ENCODE peak calls at places on chromosomes 12 and 14, in four cellular contexts. Y, L, X and P are unnamed samples. For H3K36me3, the result is how much of the 10 kb centered on the place peaks cover.

GRCh38 chr12:114936148-114937099 is 252.4 kb upstream of the TBX3 start:
- DNase-seq in Y (peak), L (no peak), X (no peak), P (no peak)

GRCh38 chr12:177980-178714 is 35.8 kb downstream of the SLC6A12 start:
- DNase-seq in Y (no peak), L (no peak), X (no peak), P (no peak)

GRCh38 chr12:64894827-64895475 is 70.5 kb downstream of the TBC1D30 start:
- DNase-seq in Y (peak), L (no peak), X (no peak), P (no peak)

GRCh38 chr12:132323171-132324010 is 6.0 kb downstream of the GALNT9 start:
- DNase-seq in Y (no peak), L (no peak), X (peak), P (no peak)

GRCh38 chr14:69652942-69653680 is 41.7 kb downstream of the SUSD6 start:
- DNase-seq in Y (peak), L (peak), X (no peak), P (peak)

GRCh38 chr14:100603341-100604125 is 16.3 kb upstream of the BEGAIN start:
- DNase-seq in Y (no peak), L (no peak), X (no peak), P (no peak)

GRCh38 chr12:15130521-15130920 is 90.7 kb downstream of the RERG start:
- DNase-seq in Y (no peak), L (no peak), X (no peak), P (no peak)

GRCh38 chr12:29562167-29562776 is 64.8 kb upstream of the OVCH1 start:
- DNase-seq in Y (peak), L (peak), X (no peak), P (no peak)

GRCh38 chr12:7123806-7124519 is 4.7 kb downstream of the RBP5 start:
- DNase-seq in Y (no peak), L (no peak), X (no peak), P (no peak)

GRCh38 chr12:59005195-59005961 is 85.1 kb upstream of the LRIG3 start:
- DNase-seq in Y (peak), L (no peak), X (no peak), P (no peak)

GRCh38 chr12:713281-713875 is 39.0 kb upstream of the WNK1 start:
- DNase-seq in Y (no peak), L (no peak), X (no peak), P (no peak)

GRCh38 chr12:9721394-9722092 is 11.4 kb downstream of the CLECL1 start:
- DNase-seq in Y (peak), L (no peak), X (no peak), P (no peak)

GRCh38 chr14:75249251-75249957 is 29.2 kb upstream of the FOS start:
- DNase-seq in Y (peak), L (no peak), X (peak), P (peak)

GRCh38 chr12:60072911-60073310 is 477.1 kb downstream of the SLC16A7 start:
- DNase-seq in Y (peak), L (no peak), X (no peak), P (no peak)

GRCh38 chr12:115473257-115473956 is 789.4 kb upstream of the TBX3 start:
- DNase-seq in Y (no peak), L (no peak), X (no peak), P (no peak)

GRCh38 chr14:92819011-92819410 is 24.9 kb downstream of the GOLGA5 start:
- DNase-seq in Y (no peak), L (no peak), X (no peak), P (no peak)

GRCh38 chr12:57046392-57046791 is 3.5 kb downstream of the MYO1A start:
- DNase-seq in Y (no peak), L (no peak), X (no peak), P (no peak)

GRCh38 chr12:94718114-94718513 is 67.8 kb upstream of the TMCC3 start:
- DNase-seq in Y (peak), L (no peak), X (no peak), P (no peak)

GRCh38 chr12:93664573-93665138 is 12.5 kb upstream of the CRADD start:
- DNase-seq in Y (peak), L (no peak), X (no peak), P (no peak)

GRCh38 chr12:127119600-127120140 is 1147.3 kb upstream of the TMEM132C start:
- DNase-seq in Y (no peak), L (no peak), X (no peak), P (no peak)

GRCh38 chr12:123750159-123750656 is 11.9 kb upstream of the DNAH10 start:
- DNase-seq in Y (no peak), L (no peak), X (no peak), P (no peak)

GRCh38 chr12:123747309-123747708 is 14.8 kb upstream of the DNAH10 start:
- DNase-seq in Y (no peak), L (no peak), X (no peak), P (no peak)

GRCh38 chr12:123749355-123749754 is 12.7 kb upstream of the DNAH10 start:
- DNase-seq in Y (no peak), L (no peak), X (no peak), P (no peak)

GRCh38 chr12:123748661-123749060 is 13.4 kb upstream of the DNAH10 start:
- DNase-seq in Y (peak), L (no peak), X (no peak), P (no peak)

DNA sequence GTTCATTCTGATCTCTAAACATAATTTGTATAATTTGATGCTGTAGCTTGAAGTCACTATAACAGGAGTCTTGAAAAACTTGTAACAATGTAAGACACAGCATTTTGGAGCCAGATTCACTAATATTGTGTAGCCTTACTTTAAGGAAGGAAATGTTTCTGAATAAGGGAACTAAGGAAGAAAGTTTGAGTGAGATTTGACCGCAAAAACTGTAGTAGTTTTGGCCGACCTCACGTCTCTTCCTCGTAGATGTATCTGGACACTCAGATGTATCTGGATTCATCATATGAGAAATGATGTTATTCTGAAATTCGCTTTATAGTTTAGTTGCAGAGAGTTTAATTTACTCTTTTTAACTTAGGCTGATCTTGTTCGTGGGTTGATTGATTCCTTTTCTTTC is 13.9 kb upstream of the DNAH10 start:
- DNase-seq in Y (no peak), L (no peak), X (no peak), P (no peak)
- H3K36me3 ChIP-seq in Y (under half), L (half or more), X (under half), P (under half)

GRCh38 chr12:121417847-121418246 is 17.9 kb downstream of the RNF34 start:
- DNase-seq in Y (no peak), L (no peak), X (no peak), P (no peak)
- H3K36me3 ChIP-seq in Y (under half), L (half or more), X (under half), P (half or more)

DNA sequence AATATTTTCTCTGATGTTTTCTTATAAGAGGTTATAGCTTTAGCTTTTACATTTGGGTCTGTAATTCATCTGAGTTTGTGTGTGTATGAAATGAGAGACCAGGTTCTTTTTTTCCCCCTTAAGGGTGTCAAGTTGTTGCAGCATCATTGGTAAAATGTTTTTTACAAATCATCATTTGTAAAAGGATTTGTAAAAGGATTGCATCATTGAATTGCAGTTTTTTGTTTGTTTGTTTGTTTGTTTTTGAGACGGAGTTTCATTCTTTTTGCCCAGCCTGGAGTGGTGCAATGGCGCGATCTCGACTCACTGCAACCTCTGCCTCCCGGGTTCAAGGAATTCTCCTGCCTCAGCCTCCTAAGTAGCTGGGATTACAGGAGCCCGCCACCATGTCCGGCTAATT is 31.1 kb downstream of the MAPKAPK5 start:
- DNase-seq in Y (no peak), L (no peak), X (no peak), P (no peak)
- H3K36me3 ChIP-seq in Y (under half), L (half or more), X (under half), P (half or more)

DNA sequence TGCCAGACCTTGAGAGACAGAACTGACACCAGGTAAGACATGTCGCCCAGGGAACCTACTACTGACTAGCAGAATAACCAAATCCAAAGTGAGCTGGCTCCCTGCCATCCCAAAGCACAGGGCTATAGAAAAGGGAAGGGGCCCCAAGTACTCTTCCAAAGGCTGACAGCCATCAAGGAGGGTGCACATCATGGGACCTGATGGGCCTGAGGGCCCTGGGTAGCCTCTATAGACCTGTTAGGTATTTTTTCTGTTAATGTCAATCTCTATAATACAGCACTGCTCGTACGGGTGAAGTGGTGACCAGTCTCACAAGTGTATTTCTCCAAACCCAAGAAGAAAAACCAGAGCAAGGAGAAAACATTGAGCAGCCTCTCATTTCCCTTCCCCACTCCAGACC is 171.6 kb downstream of the ITPR2 start:
- DNase-seq in Y (no peak), L (no peak), X (no peak), P (no peak)
- H3K36me3 ChIP-seq in Y (under half), L (under half), X (under half), P (under half)

DNA sequence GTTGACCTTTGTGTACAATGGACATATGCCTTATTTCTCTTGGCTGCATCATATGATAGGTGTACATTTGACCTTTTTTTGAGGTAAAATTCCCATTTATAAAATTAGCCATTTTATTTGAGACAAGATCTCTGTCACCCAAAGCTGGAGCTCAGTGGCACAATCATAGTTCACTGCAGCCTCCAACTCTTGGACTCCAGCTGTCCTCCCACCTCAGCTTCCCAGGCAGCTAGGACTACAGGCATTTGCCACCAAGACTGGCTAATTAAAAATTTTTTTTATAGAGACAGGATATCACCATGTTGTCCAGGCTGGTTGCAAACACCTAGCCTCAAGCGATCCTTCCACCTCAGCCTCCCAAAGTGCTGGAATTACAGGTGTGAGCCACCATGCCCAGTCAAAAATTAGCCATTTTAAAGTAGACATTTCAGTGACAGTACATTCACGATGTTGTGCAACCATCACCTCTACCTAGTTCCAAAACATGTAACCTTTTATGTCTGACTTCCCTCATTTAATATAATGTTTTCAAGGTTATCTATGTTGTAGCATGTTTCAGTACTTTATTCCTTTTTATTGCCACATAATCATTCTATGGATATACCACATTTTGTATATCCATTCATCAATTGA is 5.4 kb downstream of the G2E3 start:
- DNase-seq in Y (no peak), L (no peak), X (no peak), P (no peak)
- H3K36me3 ChIP-seq in Y (under half), L (under half), X (under half), P (half or more)

GRCh38 chr14:64235652-64236640 is 58.2 kb downstream of the ESR2 start:
- DNase-seq in Y (no peak), L (no peak), X (no peak), P (peak)

GRCh38 chr14:64234877-64235651 is 59.1 kb downstream of the ESR2 start:
- DNase-seq in Y (peak), L (no peak), X (no peak), P (peak)

GRCh38 chr14:64232095-64232830 is 61.9 kb downstream of the ESR2 start:
- DNase-seq in Y (peak), L (no peak), X (no peak), P (peak)

GRCh38 chr14:64233791-64234190 is 60.4 kb downstream of the ESR2 start:
- DNase-seq in Y (no peak), L (no peak), X (no peak), P (peak)

DNA sequence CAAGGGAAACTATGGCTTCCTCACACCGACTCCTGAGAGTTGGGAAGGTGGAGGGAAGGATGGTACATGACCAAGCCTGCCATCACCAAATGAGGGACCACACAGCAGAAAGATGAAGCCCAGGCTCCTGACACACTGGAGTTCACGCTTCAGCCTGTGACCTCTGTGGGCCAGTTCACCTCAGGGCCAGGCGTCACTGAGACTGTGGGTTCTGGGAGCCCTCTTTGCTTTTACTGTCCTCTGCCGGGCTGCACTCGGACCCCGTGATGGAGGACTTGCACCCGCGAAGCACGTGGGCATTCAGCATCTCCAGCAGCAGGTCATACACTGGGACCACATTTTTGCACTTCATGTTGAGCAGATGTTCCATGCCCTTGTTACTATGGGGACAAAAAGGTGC is 61.2 kb downstream of the ESR2 start:
- DNase-seq in Y (no peak), L (no peak), X (no peak), P (peak)
- H3K36me3 ChIP-seq in Y (under half), L (under half), X (under half), P (under half)

DNA sequence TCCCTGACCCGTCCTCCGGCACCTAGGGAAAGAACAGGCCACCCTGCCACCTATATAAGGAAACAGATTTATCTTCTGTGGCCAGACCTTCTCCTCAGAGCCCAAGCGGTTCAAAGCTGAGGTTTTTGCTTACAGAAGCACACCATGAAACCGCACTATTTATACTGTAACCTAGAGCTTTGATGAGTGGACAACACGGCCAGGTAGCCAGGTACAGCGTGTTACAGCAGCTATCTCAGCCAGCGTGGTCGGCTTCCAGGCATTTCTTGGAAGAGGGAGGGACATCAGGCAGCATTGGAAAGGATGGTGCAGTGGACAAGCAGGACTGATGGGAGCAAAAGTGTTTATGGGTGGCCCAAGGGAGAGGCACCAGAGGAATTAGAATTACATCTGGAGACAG is 34.4 kb downstream of the TTC7B start:
- DNase-seq in Y (no peak), L (no peak), X (no peak), P (no peak)
- H3K36me3 ChIP-seq in Y (under half), L (half or more), X (under half), P (under half)

GRCh38 chr12:104643921-104644669 is 187.3 kb downstream of the CHST11 start:
- DNase-seq in Y (no peak), L (no peak), X (no peak), P (no peak)

GRCh38 chr12:104638218-104638617 is 181.5 kb downstream of the CHST11 start:
- DNase-seq in Y (no peak), L (no peak), X (no peak), P (no peak)

GRCh38 chr12:104638760-104639319 is 182.1 kb downstream of the CHST11 start:
- DNase-seq in Y (no peak), L (no peak), X (no peak), P (no peak)

GRCh38 chr12:104641862-104642261 is 185.1 kb downstream of the CHST11 start:
- DNase-seq in Y (no peak), L (peak), X (no peak), P (no peak)

DNA sequence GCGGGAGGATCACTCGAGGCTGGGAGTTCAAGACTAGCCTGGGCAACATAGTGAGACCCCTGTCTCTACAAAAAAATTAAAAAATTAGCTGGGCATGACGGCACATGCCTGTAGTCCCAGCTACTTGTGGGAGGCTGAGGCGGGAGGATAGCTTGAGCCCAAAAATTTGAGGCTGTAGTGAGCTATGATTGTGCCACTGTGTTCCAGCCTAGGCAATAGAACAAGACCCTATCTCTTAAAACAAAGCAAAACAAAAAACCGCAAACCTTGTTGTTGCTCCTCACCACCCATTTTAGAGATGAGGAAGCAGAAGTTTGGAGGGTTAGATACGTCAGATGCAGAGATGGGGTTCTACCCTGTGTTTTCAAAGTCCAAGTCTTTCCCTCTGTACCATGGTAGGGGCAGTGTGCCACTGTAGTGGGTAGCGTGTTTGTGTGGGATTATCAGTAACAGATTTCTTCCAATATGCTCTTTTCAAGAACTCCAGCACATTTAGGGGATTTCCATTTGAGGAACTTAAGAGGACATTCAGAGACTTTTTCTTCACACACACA is 186.4 kb downstream of the CHST11 start:
- DNase-seq in Y (no peak), L (no peak), X (no peak), P (no peak)
- H3K36me3 ChIP-seq in Y (under half), L (under half), X (under half), P (under half)

GRCh38 chr12:123643911-123644310 is 10.3 kb downstream of the GTF2H3 start:
- DNase-seq in Y (no peak), L (no peak), X (no peak), P (no peak)
- H3K36me3 ChIP-seq in Y (under half), L (half or more), X (under half), P (under half)

GRCh38 chr12:71640316-71640715 is 23.3 kb downstream of the ZFC3H1 start:
- DNase-seq in Y (no peak), L (no peak), X (no peak), P (no peak)
- H3K36me3 ChIP-seq in Y (under half), L (half or more), X (under half), P (half or more)